ENCODE peak calls at places on chromosomes 1 and 21, in five cellular contexts. A is CD8-positive, alpha-beta T cell; T is A549; Y is IMR-90; V is GM23248. R is an unnamed sample.

GRCh38 chr21:38861989-38862683 is 56.4 kb downstream of the ETS2 start:
- DNase-seq in V (no peak), A (no peak), T (no peak), Y (no peak), R (no peak)

GRCh38 chr1:223102797-223103533 is 40.1 kb downstream of the TLR5 start:
- DNase-seq in V (no peak), A (no peak), Y (no peak), T (no peak), R (peak; percentile 28)

GRCh38 chr1:162349635-162350330 is 26.9 kb downstream of the SPATA46 start:
- DNase-seq in T (peak; percentile 64), A (no peak), V (peak; percentile 72), Y (peak; percentile 77), R (no peak)

GRCh38 chr21:26966978-26967913 is at the start of gene ADAMTS5:
- DNase-seq in T (no peak), A (no peak), Y (peak; percentile 69), V (peak; percentile 92), R (peak; percentile 53)

GRCh38 chr1:217135569-217135915 is 412.3 kb upstream of the ESRRG start:
- DNase-seq in V (peak; percentile 14), Y (peak; percentile 5), A (no peak), T (no peak), R (no peak)

GRCh38 chr1:24141311-24141997 is 1.5 kb downstream of the IL22RA1 start:
- DNase-seq in A (no peak), V (no peak), Y (no peak), T (no peak), R (no peak)

GRCh38 chr1:94068831-94069648 is 51.9 kb downstream of the ABCA4 start:
- DNase-seq in Y (peak; percentile 86), A (no peak), V (no peak), T (peak; percentile 73), R (no peak)

GRCh38 chr1:4428711-4429110 is 225.7 kb upstream of the AJAP1 start:
- DNase-seq in Y (no peak), A (no peak), V (no peak), T (no peak), R (no peak)

GRCh38 chr1:28578696-28579218 is 13.3 kb upstream of the RAB42 start:
- DNase-seq in V (no peak), A (no peak), T (no peak), Y (no peak), R (no peak)

GRCh38 chr1:110059133-110059863 is 11.2 kb downstream of the ALX3 start:
- DNase-seq in A (no peak), V (no peak), Y (peak; percentile 24), T (no peak), R (no peak)

GRCh38 chr1:193060938-193061337 is 1.5 kb downstream of the RO60 start:
- DNase-seq in A (no peak), Y (peak; percentile 22), T (no peak), V (peak; percentile 68), R (no peak)

GRCh38 chr1:104163912-104164476 is 414.3 kb downstream of the AMY1C start:
- DNase-seq in T (no peak), Y (no peak), V (no peak), A (no peak), R (no peak)

GRCh38 chr21:38219049-38219628 is 37.7 kb upstream of the KCNJ15 start:
- DNase-seq in Y (peak; percentile 79), V (peak; percentile 82), T (peak; percentile 70), A (peak; percentile 35), R (peak; percentile 68)

GRCh38 chr1:94634977-94635416 is 93.4 kb upstream of the F3 start:
- DNase-seq in A (no peak), T (no peak), Y (no peak), V (no peak), R (no peak)

GRCh38 chr21:30434033-30434631 is 4.1 kb downstream of the KRTAP13-4 start:
- DNase-seq in T (peak; percentile 32), A (no peak), V (peak; percentile 47), Y (no peak), R (no peak)

GRCh38 chr1:98053471-98054366 is 132.9 kb upstream of the DPYD start:
- DNase-seq in V (peak; percentile 85), A (peak; percentile 39), Y (peak; percentile 65), T (peak; percentile 59), R (no peak)

GRCh38 chr1:205630241-205630640 is 1.6 kb downstream of the ELK4 start:
- DNase-seq in Y (peak; percentile 59), A (no peak), T (no peak), V (peak; percentile 80), R (no peak)

GRCh38 chr1:29285771-29286170 is 49.4 kb downstream of the PTPRU start:
- DNase-seq in Y (no peak), A (no peak), V (no peak), T (no peak), R (no peak)

GRCh38 chr1:241533375-241534115 is 1.4 kb downstream of the KMO start:
- DNase-seq in T (no peak), A (no peak), V (no peak), Y (no peak), R (no peak)

GRCh38 chr1:224287714-224288113 is 42.3 kb downstream of the NVL start:
- DNase-seq in A (no peak), V (no peak), Y (no peak), T (no peak), R (no peak)

GRCh38 chr1:214563881-214564280 is 12.5 kb upstream of the PTPN14 start:
- DNase-seq in V (peak; percentile 41), A (no peak), T (no peak), Y (peak; percentile 40), R (no peak)

GRCh38 chr1:154975409-154976205 is 1.1 kb downstream of the CKS1B start:
- DNase-seq in A (no peak), T (peak; percentile 47), Y (peak; percentile 53), V (peak; percentile 78), R (peak; percentile 63)

GRCh38 chr1:6260433-6260934 is 414 bp downstream of the GPR153 start:
- DNase-seq in V (peak; percentile 51), A (no peak), Y (no peak), T (no peak), R (no peak)

GRCh38 chr1:186849824-186850223 is 21.1 kb downstream of the PLA2G4A start:
- DNase-seq in Y (peak; percentile 32), T (no peak), A (no peak), V (no peak), R (no peak)

GRCh38 chr1:179876289-179876715 is 1.3 kb downstream of the TOR1AIP2 start:
- DNase-seq in A (no peak), V (peak; percentile 33), T (peak; percentile 33), Y (peak; percentile 61), R (no peak)

GRCh38 chr1:91578320-91579109 is 77.9 kb downstream of the CDC7 start:
- DNase-seq in A (no peak), Y (no peak), T (no peak), V (no peak), R (no peak)

GRCh38 chr21:37365657-37366487 is 701 bp upstream of the DYRK1A start:
- DNase-seq in T (peak; percentile 65), Y (peak; percentile 45), V (peak; percentile 82), A (no peak), R (peak; percentile 75)

GRCh38 chr1:151989131-151989868 is 4.4 kb downstream of the S100A10 start:
- DNase-seq in T (peak; percentile 84), V (peak; percentile 97), Y (peak; percentile 83), A (peak; percentile 38), R (no peak)

GRCh38 chr1:59096501-59096900 is 200.4 kb upstream of the FGGY start:
- DNase-seq in T (no peak), V (no peak), Y (no peak), A (no peak), R (no peak)

GRCh38 chr1:161885013-161885412 is 118.9 kb downstream of the ATF6 start:
- DNase-seq in Y (peak; percentile 93), A (no peak), V (peak; percentile 70), T (peak; percentile 53), R (no peak)

GRCh38 chr1:178196631-178197030 is 102.7 kb downstream of the RASAL2 start:
- DNase-seq in V (no peak), T (no peak), Y (peak; percentile 2), A (no peak), R (no peak)

GRCh38 chr1:222369148-222369547 is 178.8 kb downstream of the HHIPL2 start:
- DNase-seq in V (no peak), T (no peak), Y (no peak), A (no peak), R (no peak)

GRCh38 chr1:222552882-222553281 is 5.0 kb upstream of the HHIPL2 start:
- DNase-seq in A (no peak), V (peak; percentile 66), T (no peak), Y (no peak), R (no peak)

GRCh38 chr1:226643167-226643566 is 94.6 kb downstream of the STUM start:
- DNase-seq in Y (peak; percentile 81), V (peak; percentile 67), T (no peak), A (no peak), R (no peak)

GRCh38 chr1:41917835-41918449 is 780 bp downstream of the HIVEP3 start:
- DNase-seq in A (no peak), T (peak; percentile 31), V (peak; percentile 75), Y (peak; percentile 29), R (no peak)

GRCh38 chr1:41918450-41919043 is at the start of gene HIVEP3:
- DNase-seq in Y (no peak), A (no peak), T (peak; percentile 35), V (peak; percentile 70), R (no peak)

GRCh38 chr1:41920658-41921057 is 1.9 kb upstream of the HIVEP3 start:
- DNase-seq in A (no peak), V (peak; percentile 69), T (peak; percentile 26), Y (peak; percentile 80), R (no peak)

GRCh38 chr1:41919764-41920397 is 1.2 kb upstream of the HIVEP3 start:
- DNase-seq in A (peak; percentile 64), V (peak; percentile 47), T (peak; percentile 21), Y (peak; percentile 26), R (no peak)

GRCh38 chr1:41919131-41919530 is 409 bp upstream of the HIVEP3 start:
- DNase-seq in Y (no peak), T (no peak), A (no peak), V (no peak), R (no peak)
- H3K4me1 ChIP-seq in Y (peaks cover 9% of the 10 kb centered on the region), T (peaks cover 42% of the 10 kb centered on the region), A (peaks cover 51% of the 10 kb centered on the region), V (peaks cover 23% of the 10 kb centered on the region), R (no peaks in the 10 kb centered on the region)

DNA sequence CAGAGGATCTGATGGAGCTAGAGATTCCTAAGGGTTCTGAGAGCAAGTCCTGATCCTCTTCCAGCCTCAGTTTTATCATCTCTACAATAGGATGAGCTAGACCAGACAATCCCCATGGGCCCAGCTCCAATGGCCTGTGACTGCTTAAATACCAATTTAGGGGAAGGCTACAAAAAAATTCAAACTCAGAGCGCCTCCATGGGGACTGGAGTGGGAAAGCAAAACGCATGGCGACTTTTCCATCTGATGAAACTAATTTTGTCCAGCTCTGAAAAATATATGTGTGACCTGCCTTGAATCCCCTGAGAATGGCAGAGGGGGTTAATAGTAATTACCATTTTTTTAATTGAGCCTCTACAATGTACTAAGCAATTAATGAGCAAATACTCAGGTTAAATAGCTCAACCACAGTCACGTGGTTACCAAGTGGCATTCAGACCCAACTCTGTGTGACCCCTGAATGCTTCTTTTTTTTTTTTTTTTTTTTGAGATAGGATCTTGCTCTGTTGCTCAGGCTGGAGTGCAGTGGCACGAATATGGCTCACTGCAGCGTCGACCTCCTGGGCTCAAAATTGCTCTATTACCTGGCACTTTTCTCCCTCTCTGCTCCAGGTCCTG is 8.4 kb downstream of the EXTL1 start:
- DNase-seq in V (no peak), Y (no peak), A (no peak), T (no peak), R (no peak)
- H3K27ac ChIP-seq in V (no peak overlapping the region), Y (no peak overlapping the region), A (no peak overlapping the region), T (no peak overlapping the region), R (no peak overlapping the region)

GRCh38 chr21:34075760-34076159 is 2.4 kb downstream of the MRPS6 start:
- DNase-seq in A (no peak), T (no peak), Y (no peak), V (peak; percentile 49), R (no peak)
- H3K4me1 ChIP-seq in A (peaks cover 63% of the 10 kb centered on the region), T (peaks cover 24% of the 10 kb centered on the region), Y (peaks cover 7% of the 10 kb centered on the region), V (peaks cover 34% of the 10 kb centered on the region), R (peaks cover 23% of the 10 kb centered on the region)

GRCh38 chr1:211876849-211877248 is 46.3 kb upstream of the LPGAT1 start:
- DNase-seq in T (no peak), A (no peak), V (peak; percentile 28), Y (no peak), R (no peak)
- H3K27ac ChIP-seq in T (no peak overlapping the region), A (no peak overlapping the region), V (no peak overlapping the region), Y (no peak overlapping the region), R (no peak overlapping the region)